ENCODE peak calls at places on chromosomes 7 and 10, in nine cellular contexts. One of them, this sample, is unnamed.

GRCh38 chr7:117148971-117149370 is 173.9 kb downstream of the WNT2 start:
- DNase-seq in upper lobe of left lung: no peak
- DNase-seq in body of pancreas: no peak
- DNase-seq in tibial artery: no peak
- DNase-seq in hepatocyte: peak
- DNase-seq in mammary epithelial cell: no peak
- DNase-seq in adrenal gland: no peak
- DNase-seq in gastrocnemius medialis: no peak
- DNase-seq in lung: no peak
- DNase-seq in this sample: no peak

GRCh38 chr7:144824360-144824759 is 11.5 kb downstream of the TPK1 start:
- DNase-seq in hepatocyte: no peak
- DNase-seq in upper lobe of left lung: no peak
- DNase-seq in body of pancreas: no peak
- DNase-seq in gastrocnemius medialis: no peak
- DNase-seq in mammary epithelial cell: peak
- DNase-seq in lung: no peak
- DNase-seq in adrenal gland: no peak
- DNase-seq in tibial artery: no peak
- DNase-seq in this sample: no peak

GRCh38 chr7:128254470-128254869 is 13.4 kb downstream of the LEP start:
- DNase-seq in tibial artery: no peak
- DNase-seq in gastrocnemius medialis: no peak
- DNase-seq in mammary epithelial cell: no peak
- DNase-seq in hepatocyte: no peak
- DNase-seq in body of pancreas: no peak
- DNase-seq in adrenal gland: no peak
- DNase-seq in lung: no peak
- DNase-seq in upper lobe of left lung: no peak
- DNase-seq in this sample: no peak

GRCh38 chr10:123930340-123931001 is 38.9 kb upstream of the CPXM2 start:
- DNase-seq in lung: no peak
- DNase-seq in upper lobe of left lung: no peak
- DNase-seq in gastrocnemius medialis: peak
- DNase-seq in body of pancreas: no peak
- DNase-seq in hepatocyte: no peak
- DNase-seq in tibial artery: peak
- DNase-seq in mammary epithelial cell: no peak
- DNase-seq in adrenal gland: no peak
- DNase-seq in this sample: no peak

GRCh38 chr7:124191030-124191429 is 158.2 kb upstream of the TMEM229A start:
- DNase-seq in upper lobe of left lung: no peak
- DNase-seq in gastrocnemius medialis: no peak
- DNase-seq in adrenal gland: no peak
- DNase-seq in hepatocyte: no peak
- DNase-seq in body of pancreas: no peak
- DNase-seq in lung: no peak
- DNase-seq in mammary epithelial cell: no peak
- DNase-seq in tibial artery: no peak
- DNase-seq in this sample: no peak

GRCh38 chr10:43958071-43958432 is 309.4 kb upstream of the ZNF32 start:
- DNase-seq in gastrocnemius medialis: no peak
- DNase-seq in lung: peak
- DNase-seq in body of pancreas: no peak
- DNase-seq in hepatocyte: no peak
- DNase-seq in tibial artery: no peak
- DNase-seq in mammary epithelial cell: no peak
- DNase-seq in adrenal gland: no peak
- DNase-seq in upper lobe of left lung: no peak
- DNase-seq in this sample: peak

GRCh38 chr10:84375011-84375410 is 46.6 kb downstream of the CCSER2 start:
- DNase-seq in mammary epithelial cell: peak
- DNase-seq in hepatocyte: peak
- DNase-seq in adrenal gland: peak
- DNase-seq in body of pancreas: peak
- DNase-seq in tibial artery: no peak
- DNase-seq in gastrocnemius medialis: no peak
- DNase-seq in lung: no peak
- DNase-seq in upper lobe of left lung: no peak
- DNase-seq in this sample: no peak

GRCh38 chr7:132790104-132790503 is 213.8 kb upstream of the PLXNA4 start:
- DNase-seq in adrenal gland: no peak
- DNase-seq in upper lobe of left lung: no peak
- DNase-seq in lung: no peak
- DNase-seq in hepatocyte: no peak
- DNase-seq in tibial artery: no peak
- DNase-seq in gastrocnemius medialis: no peak
- DNase-seq in mammary epithelial cell: no peak
- DNase-seq in body of pancreas: no peak
- DNase-seq in this sample: no peak

GRCh38 chr10:110498087-110498981 is 627 bp downstream of the DUSP5 start:
- DNase-seq in hepatocyte: peak
- DNase-seq in mammary epithelial cell: peak
- DNase-seq in upper lobe of left lung: peak
- DNase-seq in lung: peak
- DNase-seq in adrenal gland: peak
- DNase-seq in body of pancreas: peak
- DNase-seq in tibial artery: peak
- DNase-seq in gastrocnemius medialis: no peak
- DNase-seq in this sample: peak

GRCh38 chr10:60114765-60115586 is 208.6 kb upstream of the CCDC6 start:
- DNase-seq in tibial artery: no peak
- DNase-seq in gastrocnemius medialis: no peak
- DNase-seq in lung: no peak
- DNase-seq in mammary epithelial cell: peak
- DNase-seq in body of pancreas: peak
- DNase-seq in adrenal gland: no peak
- DNase-seq in upper lobe of left lung: no peak
- DNase-seq in hepatocyte: peak
- DNase-seq in this sample: no peak

GRCh38 chr7:28509256-28510021 is 97.1 kb downstream of the CREB5 start:
- DNase-seq in gastrocnemius medialis: no peak
- DNase-seq in mammary epithelial cell: peak
- DNase-seq in body of pancreas: no peak
- DNase-seq in lung: no peak
- DNase-seq in adrenal gland: no peak
- DNase-seq in tibial artery: no peak
- DNase-seq in hepatocyte: no peak
- DNase-seq in upper lobe of left lung: peak
- DNase-seq in this sample: no peak

GRCh38 chr7:28135760-28136159 is 44.8 kb downstream of the JAZF1 start:
- DNase-seq in body of pancreas: no peak
- DNase-seq in upper lobe of left lung: no peak
- DNase-seq in lung: no peak
- DNase-seq in hepatocyte: no peak
- DNase-seq in gastrocnemius medialis: no peak
- DNase-seq in mammary epithelial cell: no peak
- DNase-seq in adrenal gland: no peak
- DNase-seq in tibial artery: no peak
- DNase-seq in this sample: no peak

GRCh38 chr10:79153753-79154152 is 85.0 kb downstream of the ZMIZ1 start:
- DNase-seq in mammary epithelial cell: no peak
- DNase-seq in lung: no peak
- DNase-seq in gastrocnemius medialis: peak
- DNase-seq in adrenal gland: peak
- DNase-seq in hepatocyte: no peak
- DNase-seq in tibial artery: peak
- DNase-seq in upper lobe of left lung: no peak
- DNase-seq in body of pancreas: peak
- DNase-seq in this sample: peak
- H3K27ac ChIP-seq in mammary epithelial cell: no peak
- H3K27ac ChIP-seq in lung: peak
- H3K27ac ChIP-seq in gastrocnemius medialis: peak
- H3K27ac ChIP-seq in adrenal gland: no peak
- H3K27ac ChIP-seq in hepatocyte: no peak
- H3K27ac ChIP-seq in tibial artery: peak
- H3K27ac ChIP-seq in upper lobe of left lung: peak
- H3K27ac ChIP-seq in body of pancreas: peak
- H3K27ac ChIP-seq in this sample: peak

GRCh38 chr10:5194431-5194830 is 2.2 kb upstream of the AKR1C4 start:
- DNase-seq in lung: no peak
- DNase-seq in tibial artery: no peak
- DNase-seq in gastrocnemius medialis: no peak
- DNase-seq in body of pancreas: no peak
- DNase-seq in adrenal gland: no peak
- DNase-seq in hepatocyte: no peak
- DNase-seq in mammary epithelial cell: no peak
- DNase-seq in upper lobe of left lung: no peak
- DNase-seq in this sample: no peak

GRCh38 chr10:5195727-5196374 is 786 bp upstream of the AKR1C4 start:
- DNase-seq in adrenal gland: no peak
- DNase-seq in tibial artery: no peak
- DNase-seq in upper lobe of left lung: no peak
- DNase-seq in hepatocyte: peak
- DNase-seq in body of pancreas: no peak
- DNase-seq in mammary epithelial cell: no peak
- DNase-seq in lung: no peak
- DNase-seq in gastrocnemius medialis: no peak
- DNase-seq in this sample: no peak

GRCh38 chr10:5196613-5197234 is at the start of gene AKR1C4:
- DNase-seq in body of pancreas: no peak
- DNase-seq in gastrocnemius medialis: no peak
- DNase-seq in tibial artery: no peak
- DNase-seq in mammary epithelial cell: no peak
- DNase-seq in lung: no peak
- DNase-seq in upper lobe of left lung: no peak
- DNase-seq in hepatocyte: peak
- DNase-seq in adrenal gland: no peak
- DNase-seq in this sample: no peak

GRCh38 chr10:5198386-5198785 is 1.7 kb downstream of the AKR1C4 start:
- DNase-seq in mammary epithelial cell: no peak
- DNase-seq in adrenal gland: no peak
- DNase-seq in gastrocnemius medialis: no peak
- DNase-seq in upper lobe of left lung: no peak
- DNase-seq in lung: no peak
- DNase-seq in body of pancreas: no peak
- DNase-seq in hepatocyte: no peak
- DNase-seq in tibial artery: no peak
- DNase-seq in this sample: no peak

DNA sequence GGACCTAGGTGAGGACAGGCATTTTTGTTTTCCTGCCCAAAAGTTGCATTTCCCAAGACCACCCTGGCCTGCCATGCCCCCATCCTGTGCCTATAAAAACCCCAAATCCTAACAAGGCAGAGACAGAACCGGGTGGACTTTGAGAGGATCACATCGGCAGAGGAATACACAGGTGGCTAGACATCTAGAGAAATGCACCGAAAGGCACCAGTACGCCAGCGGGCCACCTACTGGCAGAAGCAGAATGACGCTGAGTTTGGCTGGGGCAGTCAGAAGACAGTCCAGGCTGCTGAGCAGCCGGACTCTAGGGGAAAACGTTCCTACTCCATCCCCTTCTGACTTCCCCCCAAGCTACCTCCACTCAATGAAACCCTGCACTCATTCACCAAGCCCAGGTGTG is 2.8 kb downstream of the AKR1C4 start:
- DNase-seq in mammary epithelial cell: no peak
- DNase-seq in gastrocnemius medialis: no peak
- DNase-seq in lung: no peak
- DNase-seq in hepatocyte: no peak
- DNase-seq in adrenal gland: no peak
- DNase-seq in body of pancreas: no peak
- DNase-seq in upper lobe of left lung: no peak
- DNase-seq in tibial artery: no peak
- DNase-seq in this sample: no peak
- TF ChIP-seq CTCF in mammary epithelial cell: no peak
- TF ChIP-seq CTCF in gastrocnemius medialis: no peak
- TF ChIP-seq CTCF in lung: no peak
- TF ChIP-seq CTCF in hepatocyte: no peak
- TF ChIP-seq CTCF in adrenal gland: no peak
- TF ChIP-seq CTCF in body of pancreas: no peak
- TF ChIP-seq CTCF in upper lobe of left lung: no peak
- TF ChIP-seq CTCF in tibial artery: no peak
- TF ChIP-seq CTCF in this sample: no peak

DNA sequence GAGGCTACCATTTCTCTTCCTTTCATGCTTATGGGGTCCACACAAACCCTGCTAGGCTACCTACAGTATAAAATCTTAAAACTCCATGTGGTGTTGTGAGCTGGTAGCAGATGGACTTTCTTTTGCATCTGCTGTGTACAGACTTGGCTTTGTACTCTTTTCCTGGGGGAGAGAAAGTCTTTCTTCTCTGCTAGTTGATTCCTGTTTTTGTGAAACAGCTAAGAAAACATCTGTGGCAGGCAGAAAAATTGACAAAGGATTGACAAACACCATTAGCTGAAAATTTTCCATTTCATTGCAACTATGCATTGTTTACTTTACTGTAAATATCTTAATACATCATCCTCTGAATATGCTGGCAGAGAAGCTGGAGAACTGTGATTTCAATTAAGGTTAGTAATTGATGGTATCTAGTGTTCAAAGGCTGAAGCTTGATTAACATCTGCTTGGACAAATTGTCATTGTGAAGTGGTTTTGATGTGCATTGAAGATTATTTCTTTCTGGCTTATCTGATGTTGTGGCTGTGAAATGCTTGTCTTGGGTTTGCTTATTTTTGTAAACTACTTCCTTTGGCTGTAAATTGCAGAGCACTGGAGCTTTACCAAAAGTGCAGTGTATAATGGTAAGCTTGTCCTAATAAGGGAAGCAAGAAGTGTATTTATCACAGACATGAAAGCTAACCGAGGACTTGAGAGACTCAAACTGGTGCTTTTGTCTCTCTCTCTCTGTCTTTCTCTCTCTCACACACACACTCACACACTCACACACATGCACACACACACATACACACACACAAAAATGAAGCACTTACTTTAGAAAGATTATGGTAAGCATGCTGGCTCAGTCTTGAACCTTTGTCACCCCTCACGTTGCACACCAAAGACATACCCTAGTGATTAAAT is at the start of gene FOXP2:
- DNase-seq in body of pancreas: no peak
- DNase-seq in upper lobe of left lung: no peak
- DNase-seq in mammary epithelial cell: no peak
- DNase-seq in tibial artery: no peak
- DNase-seq in adrenal gland: no peak
- DNase-seq in hepatocyte: no peak
- DNase-seq in lung: no peak
- DNase-seq in gastrocnemius medialis: no peak
- DNase-seq in this sample: no peak
- H3K27ac ChIP-seq in body of pancreas: peak
- H3K27ac ChIP-seq in upper lobe of left lung: peak
- H3K27ac ChIP-seq in mammary epithelial cell: no peak
- H3K27ac ChIP-seq in tibial artery: peak
- H3K27ac ChIP-seq in adrenal gland: no peak
- H3K27ac ChIP-seq in hepatocyte: peak
- H3K27ac ChIP-seq in lung: no peak
- H3K27ac ChIP-seq in gastrocnemius medialis: peak
- H3K27ac ChIP-seq in this sample: no peak

DNA sequence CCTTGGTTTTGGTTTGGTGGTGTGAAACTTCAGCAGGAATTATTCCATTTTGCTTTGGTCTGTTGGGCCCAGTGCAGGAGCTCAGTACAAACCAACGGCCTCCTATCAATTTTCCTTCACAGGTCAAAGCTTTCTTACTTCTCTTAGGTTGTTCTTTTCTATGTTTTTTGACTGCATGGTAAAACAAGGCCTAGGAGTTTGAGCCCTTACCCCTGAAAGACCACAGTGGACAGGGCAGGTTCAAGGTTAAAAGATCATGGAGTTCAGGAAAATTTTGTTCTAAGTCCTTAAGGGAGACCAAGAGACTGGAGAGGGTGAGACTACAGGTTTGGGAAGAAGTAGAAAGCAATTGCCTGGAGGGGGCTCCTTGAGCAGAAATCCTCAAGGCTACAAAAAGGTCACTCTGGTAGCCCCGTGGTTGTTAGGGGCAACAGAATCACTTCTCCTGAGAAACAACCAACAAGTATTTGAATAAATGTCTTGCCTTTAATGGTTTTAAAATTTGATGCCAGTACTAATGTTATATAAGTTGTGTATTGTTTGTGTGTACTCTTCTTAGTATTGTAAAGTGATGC is 40.9 kb upstream of the FHIP2A start:
- DNase-seq in tibial artery: no peak
- DNase-seq in lung: no peak
- DNase-seq in mammary epithelial cell: no peak
- DNase-seq in hepatocyte: no peak
- DNase-seq in upper lobe of left lung: no peak
- DNase-seq in adrenal gland: no peak
- DNase-seq in body of pancreas: no peak
- DNase-seq in gastrocnemius medialis: no peak
- DNase-seq in this sample: no peak
- TF ChIP-seq CTCF in tibial artery: no peak
- TF ChIP-seq CTCF in lung: no peak
- TF ChIP-seq CTCF in mammary epithelial cell: no peak
- TF ChIP-seq CTCF in hepatocyte: no peak
- TF ChIP-seq CTCF in upper lobe of left lung: no peak
- TF ChIP-seq CTCF in adrenal gland: no peak
- TF ChIP-seq CTCF in body of pancreas: no peak
- TF ChIP-seq CTCF in gastrocnemius medialis: no peak
- TF ChIP-seq CTCF in this sample: no peak

This sample was measured in coronary artery.